ENCODE peak calls at places on chromosomes 5 and 9, in four cellular contexts. S, K, H and L are unnamed samples. For H3K36me3 and H3K4me1, the result is how much of the 10 kb centered on the place peaks cover.

GRCh38 chr9:33129251-33129885 is 37.8 kb downstream of the B4GALT1 start:
- DNase-seq in S (no peak), K (peak), H (no peak), L (no peak)

GRCh38 chr5:157506066-157506590 is 46.1 kb downstream of the NIPAL4 start:
- DNase-seq in S (no peak), K (no peak), H (no peak), L (no peak)

GRCh38 chr5:135951257-135951656 is 3.5 kb downstream of the LECT2 start:
- DNase-seq in S (no peak), K (no peak), H (no peak), L (no peak)

GRCh38 chr9:93112116-93112863 is 16.3 kb downstream of the CARD19 start:
- DNase-seq in S (no peak), K (no peak), H (peak), L (peak)

GRCh38 chr5:149445739-149446369 is 66.8 kb upstream of the IL17B start:
- DNase-seq in S (peak), K (no peak), H (no peak), L (no peak)

GRCh38 chr9:91034976-91035824 is 233.6 kb downstream of the SYK start:
- DNase-seq in S (peak), K (no peak), H (no peak), L (no peak)

GRCh38 chr9:26779072-26779471 is 113.5 kb downstream of the CAAP1 start:
- DNase-seq in S (peak), K (no peak), H (no peak), L (no peak)

GRCh38 chr9:123397975-123398374 is 42.0 kb downstream of the CRB2 start:
- DNase-seq in S (no peak), K (no peak), H (no peak), L (no peak)

GRCh38 chr9:16413509-16414016 is 456.9 kb downstream of the BNC2 start:
- DNase-seq in S (peak), K (no peak), H (no peak), L (no peak)

GRCh38 chr5:173672891-173673290 is 56.4 kb upstream of the BOD1 start:
- DNase-seq in S (no peak), K (no peak), H (no peak), L (no peak)

GRCh38 chr5:115168829-115169391 is 798 bp downstream of the TRIM36 start:
- DNase-seq in S (peak), K (peak), H (peak), L (peak)

GRCh38 chr9:129469988-129470316 is 150.9 kb downstream of the C9orf50 start:
- DNase-seq in S (no peak), K (no peak), H (no peak), L (no peak)
- H3K36me3 ChIP-seq in S (under half), K (under half), H (under half), L (under half)

GRCh38 chr5:86407711-86408110 is 210.0 kb upstream of the COX7C start:
- DNase-seq in S (no peak), K (no peak), H (no peak), L (no peak)

DNA sequence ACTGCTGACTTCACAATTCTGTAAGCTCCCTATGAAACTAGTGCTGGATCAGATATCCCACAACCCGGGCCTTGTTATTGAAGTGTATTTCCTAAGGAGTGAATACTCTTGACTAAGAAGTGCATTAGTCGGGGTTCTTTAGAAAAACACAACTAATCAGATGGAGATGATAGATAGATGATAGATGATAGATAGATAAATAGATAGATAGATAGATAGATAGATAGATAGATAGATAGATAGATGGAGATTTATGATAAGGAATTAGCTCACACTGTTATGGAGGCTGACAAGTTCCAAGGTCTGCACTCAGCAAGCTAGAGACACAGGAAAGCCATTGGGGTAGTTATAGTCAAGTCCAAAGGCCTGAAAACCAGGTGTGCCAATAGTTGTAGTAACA is 214.6 kb upstream of the COX7C start:
- DNase-seq in S (no peak), K (no peak), H (no peak), L (no peak)
- H3K4me3 ChIP-seq in S (no peak), K (no peak), H (no peak), L (no peak)

GRCh38 chr9:38386319-38386895 is 6.1 kb upstream of the ALDH1B1 start:
- DNase-seq in S (no peak), K (peak), H (no peak), L (no peak)

GRCh38 chr9:38390442-38390841 is 2.1 kb upstream of the ALDH1B1 start:
- DNase-seq in S (no peak), K (no peak), H (no peak), L (no peak)

GRCh38 chr9:38389313-38389712 is 3.2 kb upstream of the ALDH1B1 start:
- DNase-seq in S (peak), K (no peak), H (no peak), L (no peak)

GRCh38 chr9:38387751-38388150 is 4.8 kb upstream of the ALDH1B1 start:
- DNase-seq in S (no peak), K (no peak), H (no peak), L (no peak)

GRCh38 chr9:38388283-38389223 is 3.9 kb upstream of the ALDH1B1 start:
- DNase-seq in S (peak), K (no peak), H (no peak), L (no peak)
- H3K4me1 ChIP-seq in S (under half), K (under half), H (under half), L (under half)

DNA sequence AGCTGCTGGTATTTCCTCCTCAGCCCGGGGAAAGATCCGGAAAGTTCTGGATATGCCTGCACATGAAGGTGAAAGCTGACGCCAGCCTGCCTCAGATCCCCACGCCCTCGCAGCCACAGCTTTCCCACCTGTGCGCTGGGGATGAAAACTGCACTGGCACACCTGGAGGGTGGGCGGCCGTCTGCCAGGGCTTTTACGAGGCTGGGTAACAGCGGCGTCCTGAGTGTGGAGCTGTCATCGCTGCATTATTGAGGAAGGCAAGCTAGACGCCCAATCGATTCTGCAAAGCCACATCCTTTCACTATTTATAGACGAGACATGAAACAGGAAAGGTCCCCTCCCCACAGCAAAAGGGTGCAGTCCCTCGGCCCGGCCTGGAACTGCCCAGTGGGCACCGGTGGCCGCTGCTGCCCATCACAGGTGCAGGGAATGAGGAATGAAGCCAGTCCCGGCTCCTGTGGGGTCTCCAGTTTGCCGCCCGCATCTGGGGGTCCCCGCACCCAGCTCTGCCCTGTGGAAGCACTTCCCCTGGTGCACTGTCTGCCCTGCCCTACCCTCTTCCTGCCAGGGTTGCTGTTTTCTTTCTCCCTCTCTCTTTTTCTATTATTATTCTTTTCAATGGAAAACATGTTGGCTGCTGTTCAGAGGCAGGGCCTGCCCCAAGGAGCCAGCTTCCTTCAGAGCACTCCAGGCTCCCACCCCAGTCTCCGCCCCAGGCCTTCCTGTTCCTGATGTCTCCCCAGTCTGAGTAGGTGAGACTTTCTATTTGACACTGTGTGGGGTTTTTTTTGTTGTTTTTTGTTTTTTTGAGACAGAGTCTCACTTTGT is 7.0 kb downstream of the NOTCH1 start:
- DNase-seq in S (no peak), K (peak), H (no peak), L (peak)
- H3K36me3 ChIP-seq in S (under half), K (under half), H (under half), L (under half)

GRCh38 chr5:59287361-59287760 is 606.2 kb downstream of the PDE4D start:
- DNase-seq in S (no peak), K (peak), H (no peak), L (peak)
- H3K4me3 ChIP-seq in S (no peak), K (no peak), H (no peak), L (no peak)

GRCh38 chr5:151718653-151719052 is 31.9 kb upstream of the SPARC start:
- DNase-seq in S (peak), K (no peak), H (no peak), L (no peak)
- H3K4me1 ChIP-seq in S (under half), K (under half), H (under half), L (under half)

GRCh38 chr5:179568731-179569130 is 18.4 kb downstream of the RUFY1 start:
- DNase-seq in S (no peak), K (no peak), H (no peak), L (no peak)
- H3K36me3 ChIP-seq in S (under half), K (under half), H (half or more), L (under half)